ENCODE peak calls at places on chromosomes 3 and 15, in six cellular contexts. T is psoas muscle; J is HCT116; E is CD8-positive, alpha-beta memory T cell; W is effector memory CD4-positive, alpha-beta T cell; M is adrenal gland. H is an unnamed sample.

GRCh38 chr3:71031151-71031550 is 552.4 kb downstream of the FOXP1 start:
- DNase-seq in T (no peak), J (no peak), E (no peak), W (no peak), M (no peak), H (no peak)

GRCh38 chr15:79035814-79036213 is 54.8 kb downstream of the RASGRF1 start:
- DNase-seq in T (no peak), J (no peak), E (no peak), W (no peak), M (no peak), H (no peak)

GRCh38 chr3:104291437-104291851 is 1075.3 kb upstream of the ALCAM start:
- DNase-seq in T (no peak), J (no peak), E (no peak), W (no peak), M (no peak), H (no peak)

GRCh38 chr3:31004025-31004678 is 109.7 kb upstream of the GADL1 start:
- DNase-seq in T (no peak), J (no peak), E (no peak), W (no peak), M (no peak), H (no peak)

GRCh38 chr3:160343132-160343531 is 55.9 kb downstream of the IFT80 start:
- DNase-seq in T (no peak), J (no peak), E (no peak), W (no peak), M (no peak), H (no peak)

GRCh38 chr3:160400048-160400630 is 689 bp downstream of the SMC4 start:
- DNase-seq in T (peak; percentile 39), J (no peak), E (peak; percentile 16), W (peak; percentile 13), M (peak; percentile 56), H (peak; percentile 76)

GRCh38 chr3:59300727-59301134 is 250.9 kb upstream of the CFAP20DC start:
- DNase-seq in T (no peak), J (no peak), E (no peak), W (no peak), M (no peak), H (peak; percentile 30)

GRCh38 chr3:45553469-45553974 is 41.0 kb upstream of the LIMD1 start:
- DNase-seq in T (peak; percentile 61), J (no peak), E (no peak), W (no peak), M (peak; percentile 40), H (peak; percentile 80)

GRCh38 chr3:56704706-56705105 is 21.6 kb upstream of the TASOR start:
- DNase-seq in T (no peak), J (no peak), E (no peak), W (no peak), M (no peak), H (no peak)

GRCh38 chr3:193842029-193842782 is 249.2 kb downstream of the OPA1 start:
- DNase-seq in T (no peak), J (no peak), E (no peak), W (no peak), M (no peak), H (no peak)

GRCh38 chr15:38650384-38650783 is 85.8 kb upstream of the RASGRP1 start:
- DNase-seq in T (no peak), J (no peak), E (no peak), W (no peak), M (no peak), H (no peak)

GRCh38 chr15:40815042-40815678 is 7.9 kb upstream of the DNAJC17 start:
- DNase-seq in T (no peak), J (no peak), E (no peak), W (no peak), M (peak; percentile 43), H (peak; percentile 38)

GRCh38 chr3:65748326-65748725 is 290.4 kb downstream of the MAGI1 start:
- DNase-seq in T (no peak), J (no peak), E (no peak), W (no peak), M (no peak), H (no peak)

GRCh38 chr3:46695177-46695961 is 1.9 kb upstream of the ALS2CL start:
- DNase-seq in T (peak; percentile 60), J (no peak), E (no peak), W (peak; percentile 10), M (peak; percentile 60), H (peak; percentile 88)

GRCh38 chr3:13537926-13538325 is 11.0 kb upstream of the FBLN2 start:
- DNase-seq in T (peak; percentile 56), J (peak; percentile 88), E (no peak), W (no peak), M (no peak), H (peak; percentile 65)

GRCh38 chr3:83890039-83890762 is 1068.6 kb upstream of the CADM2 start:
- DNase-seq in T (no peak), J (no peak), E (no peak), W (no peak), M (no peak), H (no peak)

GRCh38 chr3:39406368-39407258 is at the start of gene RPSA:
- DNase-seq in T (peak; percentile 94), J (peak; percentile 93), E (peak; percentile 91), W (peak; percentile 95), M (peak; percentile 94), H (peak; percentile 96)

GRCh38 chr3:39408493-39409372 is 2.2 kb downstream of the RPSA start:
- DNase-seq in T (no peak), J (no peak), E (peak; percentile 15), W (no peak), M (no peak), H (peak; percentile 32)

GRCh38 chr3:39409514-39410136 is 3.1 kb downstream of the RPSA start:
- DNase-seq in T (no peak), J (no peak), E (no peak), W (no peak), M (no peak), H (no peak)

GRCh38 chr3:39407259-39407629 is 724 bp downstream of the RPSA start:
- DNase-seq in T (no peak), J (no peak), E (no peak), W (no peak), M (no peak), H (no peak)

DNA sequence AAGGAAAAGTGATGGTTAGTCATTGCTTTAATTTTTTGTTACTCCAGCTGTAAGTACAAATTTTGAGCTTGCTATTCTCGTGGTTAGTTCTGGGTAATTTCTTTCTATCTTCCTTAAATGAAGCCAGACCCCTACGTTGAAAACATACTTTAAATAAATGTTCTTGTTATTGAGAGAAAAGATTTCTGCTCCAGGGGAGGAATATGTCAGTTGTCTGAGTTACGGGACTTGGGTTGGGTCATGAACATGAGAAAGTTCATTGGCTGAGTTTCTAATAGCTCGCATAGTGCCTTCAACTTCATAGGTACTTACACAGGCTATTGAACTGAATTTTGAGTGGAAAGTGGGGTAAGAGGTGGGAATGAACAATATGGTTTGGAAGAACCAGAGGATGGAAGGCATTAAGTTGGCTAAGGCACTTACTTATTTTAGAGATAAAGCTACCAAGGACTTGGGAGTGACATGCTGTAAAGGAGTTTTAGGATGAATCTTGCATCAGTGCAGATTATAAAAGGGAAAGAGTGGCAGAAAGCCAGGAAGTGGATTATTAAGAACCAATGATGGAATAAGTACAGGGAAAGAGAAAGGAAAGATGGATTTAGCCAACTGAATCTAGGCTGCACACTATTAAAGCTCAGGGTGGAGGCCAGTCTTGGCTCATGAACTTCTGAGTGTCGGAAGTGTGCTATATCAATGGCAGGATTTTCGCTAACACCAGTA is 1.4 kb downstream of the RPSA start:
- DNase-seq in T (no peak), J (no peak), E (no peak), W (no peak), M (no peak), H (no peak)
- H3K4me1 ChIP-seq in T (peaks cover 12% of the 10 kb centered on the region), J (peaks cover 32% of the 10 kb centered on the region), E (peaks cover 40% of the 10 kb centered on the region), W (peaks cover 20% of the 10 kb centered on the region), M (peaks cover 6% of the 10 kb centered on the region), H (peaks cover 3% of the 10 kb centered on the region)

DNA sequence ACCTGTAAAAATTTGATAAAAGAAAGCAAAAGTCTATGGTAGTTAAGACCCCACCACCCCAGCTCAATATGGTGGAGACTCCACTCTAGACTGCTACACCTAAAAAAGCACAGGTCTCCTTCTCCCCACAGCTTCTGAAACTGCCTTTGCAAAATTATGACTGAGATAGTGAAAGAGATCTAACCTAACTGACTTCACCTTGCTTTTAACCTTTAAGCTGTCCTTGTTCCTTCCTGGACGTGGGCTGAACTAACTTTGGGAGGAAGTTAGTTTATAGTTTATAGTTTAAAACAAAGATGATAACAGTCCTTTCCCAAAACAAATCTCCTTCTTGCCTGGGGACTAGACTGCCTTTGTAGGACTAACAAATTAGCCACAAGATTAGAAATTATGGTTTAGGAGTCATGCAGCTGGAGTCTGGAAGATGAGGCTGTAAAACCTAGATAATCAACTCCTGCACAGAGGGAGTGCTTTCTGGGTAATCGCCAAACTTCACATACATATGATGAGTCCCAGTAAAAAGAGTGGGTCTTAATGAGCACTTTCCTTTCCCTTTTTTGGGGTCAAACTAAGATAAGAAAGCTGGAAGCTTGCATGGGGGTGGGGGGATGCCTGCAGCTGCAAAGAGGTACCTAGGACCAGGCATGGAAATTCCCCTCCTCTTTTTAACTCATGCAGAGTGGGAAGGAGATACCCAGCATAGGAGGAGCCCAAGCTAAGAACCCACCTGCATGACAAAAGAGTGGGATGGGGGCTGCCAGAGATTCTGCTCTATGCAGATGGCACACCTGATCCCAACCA is 17.5 kb downstream of the CCR8 start:
- DNase-seq in T (no peak), J (no peak), E (no peak), W (no peak), M (no peak), H (no peak)
- H3K4me3 ChIP-seq in T (no peak overlapping the region), J (no peak overlapping the region), E (no peak overlapping the region), W (no peak overlapping the region), M (no peak overlapping the region), H (no peak overlapping the region)

GRCh38 chr3:55009372-55009771 is 81.5 kb upstream of the LRTM1 start:
- DNase-seq in T (no peak), J (no peak), E (no peak), W (no peak), M (no peak), H (no peak)
- H3K27ac ChIP-seq in T (no peak overlapping the region), J (no peak overlapping the region), E (no peak overlapping the region), W (no peak overlapping the region), M (no peak overlapping the region), H (no peak overlapping the region)

GRCh38 chr3:139893264-139893962 is 41.6 kb upstream of the CLSTN2 start:
- DNase-seq in T (peak; percentile 16), J (no peak), E (no peak), W (no peak), M (no peak), H (peak; percentile 74)

GRCh38 chr3:139897759-139898158 is 37.2 kb upstream of the CLSTN2 start:
- DNase-seq in T (no peak), J (no peak), E (no peak), W (no peak), M (no peak), H (no peak)

GRCh38 chr3:139888561-139889140 is 46.3 kb upstream of the CLSTN2 start:
- DNase-seq in T (no peak), J (no peak), E (no peak), W (no peak), M (no peak), H (no peak)

GRCh38 chr3:139894638-139894989 is 40.4 kb upstream of the CLSTN2 start:
- DNase-seq in T (peak; percentile 36), J (no peak), E (no peak), W (no peak), M (peak; percentile 72), H (peak; percentile 65)

DNA sequence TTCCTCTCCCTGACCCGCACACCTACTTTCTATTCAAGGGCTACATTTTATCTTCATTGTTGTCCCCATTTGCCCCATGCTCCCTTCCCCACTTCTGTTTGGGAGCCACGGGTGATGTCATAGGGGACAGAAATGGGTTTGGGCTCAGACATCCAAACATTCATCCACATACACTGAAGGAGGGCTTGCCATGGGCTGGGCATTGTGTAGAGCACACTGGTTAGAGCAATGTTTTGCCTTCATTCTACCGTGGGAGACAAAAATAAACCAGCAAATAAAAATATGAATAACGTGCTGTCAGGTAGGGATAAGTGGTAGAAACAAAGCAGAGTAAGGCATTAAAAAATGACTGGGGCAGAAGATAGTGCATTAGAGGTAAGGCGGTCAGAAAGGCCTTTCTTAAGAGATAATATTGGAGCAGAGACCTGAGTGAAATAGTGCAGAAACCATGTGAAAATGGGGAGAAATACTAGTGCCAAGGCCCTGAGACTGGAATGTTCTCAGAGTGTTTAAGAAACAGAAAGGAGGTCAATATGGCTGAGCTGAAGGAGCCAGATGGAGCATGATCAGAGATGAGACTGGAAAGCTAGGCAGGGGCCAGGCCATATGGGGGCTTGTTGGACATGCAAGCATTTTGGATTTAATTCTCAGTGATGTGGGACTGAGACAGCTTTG is 40.9 kb upstream of the CLSTN2 start:
- DNase-seq in T (no peak), J (no peak), E (no peak), W (no peak), M (no peak), H (no peak)
- H3K4me1 ChIP-seq in T (no peaks in the 10 kb centered on the region), J (no peaks in the 10 kb centered on the region), E (no peaks in the 10 kb centered on the region), W (no peaks in the 10 kb centered on the region), M (peaks cover 11% of the 10 kb centered on the region), H (peaks cover 5% of the 10 kb centered on the region)